ENCODE peak calls at places on chromosomes 11 and 22, in ten cellular contexts. Q is endothelial cell; K is T1000; A is T-helper 2 cell; U is stimulated activated CD4-positive, alpha-beta T cell treated with anti-CD3 and anti-CD28 coated beads, Interleukin-15, amount 100 ng/mL, for 1 hour; H is effector memory CD4-positive, alpha-beta T cell; C is adrenal gland; Y is D341Med; W is NCI-H1092 treated with DMSO at 0.1 percent for 48 hours; J is NCI-H774. L is an unnamed sample.

GRCh38 chr11:38937709-38938108 is 2339.7 kb upstream of the RAG2 start:
- DNase-seq in Q (no peak), K (no peak), A (no peak), U (no peak), H (no peak), C (no peak), Y (no peak), W (no peak), J (no peak), L (no peak)

GRCh38 chr22:36481393-36482168 is at the start of gene TXN2:
- DNase-seq in Q (peak), K (peak), A (peak), U (peak), H (peak), C (peak), Y (peak), W (peak), J (peak), L (peak)

GRCh38 chr11:61071208-61071681 is 31.0 kb upstream of the CD5 start:
- DNase-seq in Q (no peak), K (no peak), A (no peak), U (no peak), H (peak), C (no peak), Y (peak), W (no peak), J (no peak), L (peak)

GRCh38 chr11:113476553-113476952 is 1.4 kb upstream of the DRD2 start:
- DNase-seq in Q (no peak), K (no peak), A (no peak), U (no peak), H (no peak), C (no peak), Y (no peak), W (no peak), J (no peak), L (no peak)

GRCh38 chr11:113014262-113014661 is 53.0 kb downstream of the NCAM1 start:
- DNase-seq in Q (no peak), K (peak), A (no peak), U (no peak), H (no peak), C (no peak), Y (peak), W (peak), J (peak), L (no peak)

GRCh38 chr11:112255075-112255739 is 5.5 kb downstream of the PLET1 start:
- DNase-seq in Q (no peak), K (peak), A (no peak), U (no peak), H (no peak), C (peak), Y (no peak), W (peak), J (peak), L (no peak)

GRCh38 chr22:39649500-39650089 is 79.0 kb downstream of the CACNA1I start:
- DNase-seq in Q (no peak), K (no peak), A (no peak), U (no peak), H (no peak), C (no peak), Y (no peak), W (no peak), J (no peak), L (no peak)

GRCh38 chr22:44449061-44449682 is 48.9 kb downstream of the RTL6 start:
- DNase-seq in Q (no peak), K (peak), A (no peak), U (no peak), H (no peak), C (peak), Y (peak), W (no peak), J (no peak), L (no peak)

GRCh38 chr11:61635787-61636186 is 44.4 kb upstream of the DAGLA start:
- DNase-seq in Q (no peak), K (no peak), A (no peak), U (no peak), H (no peak), C (no peak), Y (no peak), W (no peak), J (peak), L (no peak)

GRCh38 chr11:39675171-39675570 is 1784.3 kb downstream of the LRRC4C start:
- DNase-seq in Q (no peak), K (no peak), A (no peak), U (no peak), H (no peak), C (no peak), Y (no peak), W (no peak), J (no peak), L (no peak)

GRCh38 chr22:44213489-44214043 is 32.8 kb downstream of the PARVG start:
- DNase-seq in Q (no peak), K (no peak), A (no peak), U (no peak), H (no peak), C (no peak), Y (no peak), W (no peak), J (no peak), L (no peak)

GRCh38 chr11:93606314-93606713 is 55.2 kb upstream of the CEP295 start:
- DNase-seq in Q (no peak), K (no peak), A (no peak), U (no peak), H (no peak), C (no peak), Y (no peak), W (no peak), J (no peak), L (no peak)

GRCh38 chr11:76577921-76578654 is 92.5 kb downstream of the LRRC32 start:
- DNase-seq in Q (no peak), K (no peak), A (no peak), U (no peak), H (no peak), C (no peak), Y (no peak), W (no peak), J (no peak), L (no peak)

GRCh38 chr11:111698852-111699559 is 67.2 kb downstream of the PPP2R1B start:
- DNase-seq in Q (no peak), K (no peak), A (no peak), U (no peak), H (no peak), C (no peak), Y (no peak), W (no peak), J (no peak), L (no peak)

GRCh38 chr11:22244986-22245592 is 52.2 kb downstream of the ANO5 start:
- DNase-seq in Q (peak), K (no peak), A (no peak), U (no peak), H (no peak), C (peak), Y (peak), W (peak), J (no peak), L (no peak)